ENCODE peak calls at places on chromosomes 2 and 18, in seven cellular contexts. One of them, this sample, is unnamed.

GRCh38 chr18:47260138-47260923 is 8.9 kb upstream of the SKOR2 start:
- DNase-seq in endothelial cell of umbilical vein: peak; percentile 25
- DNase-seq in adrenal gland: no peak
- DNase-seq in small intestine: peak; percentile 2
- DNase-seq in coronary artery: no peak
- DNase-seq in fibroblast of mammary gland: peak; percentile 45
- DNase-seq in uterus: no peak
- DNase-seq in this sample: peak; percentile 13

GRCh38 chr18:7886436-7886835 is 319.3 kb downstream of the PTPRM start:
- DNase-seq in endothelial cell of umbilical vein: no peak
- DNase-seq in adrenal gland: no peak
- DNase-seq in small intestine: no peak
- DNase-seq in coronary artery: no peak
- DNase-seq in fibroblast of mammary gland: no peak
- DNase-seq in uterus: no peak
- DNase-seq in this sample: no peak

GRCh38 chr18:66724664-66725356 is 120.9 kb upstream of the CDH19 start:
- DNase-seq in endothelial cell of umbilical vein: no peak
- DNase-seq in adrenal gland: no peak
- DNase-seq in small intestine: peak; percentile 92
- DNase-seq in coronary artery: no peak
- DNase-seq in fibroblast of mammary gland: peak; percentile 4
- DNase-seq in uterus: no peak
- DNase-seq in this sample: peak; percentile 24

GRCh38 chr2:69103495-69103894 is 90.5 kb downstream of the ANTXR1 start:
- DNase-seq in endothelial cell of umbilical vein: no peak
- DNase-seq in adrenal gland: no peak
- DNase-seq in small intestine: no peak
- DNase-seq in coronary artery: no peak
- DNase-seq in fibroblast of mammary gland: no peak
- DNase-seq in uterus: no peak
- DNase-seq in this sample: no peak

GRCh38 chr2:38148501-38148900 is 72.5 kb upstream of the CYP1B1 start:
- DNase-seq in endothelial cell of umbilical vein: no peak
- DNase-seq in adrenal gland: peak; percentile 83
- DNase-seq in small intestine: peak; percentile 66
- DNase-seq in coronary artery: no peak
- DNase-seq in fibroblast of mammary gland: peak; percentile 94
- DNase-seq in uterus: no peak
- DNase-seq in this sample: no peak

GRCh38 chr2:129817175-129817574 is 162.3 kb upstream of the RAB6C start:
- DNase-seq in endothelial cell of umbilical vein: no peak
- DNase-seq in adrenal gland: no peak
- DNase-seq in small intestine: no peak
- DNase-seq in coronary artery: no peak
- DNase-seq in fibroblast of mammary gland: no peak
- DNase-seq in uterus: no peak
- DNase-seq in this sample: no peak

GRCh38 chr2:236813806-236814205 is 244.2 kb downstream of the ACKR3 start:
- DNase-seq in endothelial cell of umbilical vein: no peak
- DNase-seq in adrenal gland: no peak
- DNase-seq in small intestine: no peak
- DNase-seq in coronary artery: peak; percentile 69
- DNase-seq in fibroblast of mammary gland: no peak
- DNase-seq in uterus: no peak
- DNase-seq in this sample: no peak

GRCh38 chr2:120436885-120437603 is 91.1 kb downstream of the INHBB start:
- DNase-seq in endothelial cell of umbilical vein: peak; percentile 8
- DNase-seq in adrenal gland: peak; percentile 65
- DNase-seq in small intestine: peak; percentile 35
- DNase-seq in coronary artery: peak; percentile 41
- DNase-seq in fibroblast of mammary gland: peak; percentile 46
- DNase-seq in uterus: no peak
- DNase-seq in this sample: no peak

GRCh38 chr2:118847447-118848172 is at the start of gene EN1:
- DNase-seq in endothelial cell of umbilical vein: no peak
- DNase-seq in adrenal gland: peak; percentile 36
- DNase-seq in small intestine: no peak
- DNase-seq in coronary artery: no peak
- DNase-seq in fibroblast of mammary gland: peak; percentile 96
- DNase-seq in uterus: no peak
- DNase-seq in this sample: peak; percentile 82

GRCh38 chr2:85325466-85325811 is 2.4 kb downstream of the TGOLN2 start:
- DNase-seq in endothelial cell of umbilical vein: no peak
- DNase-seq in adrenal gland: no peak
- DNase-seq in small intestine: no peak
- DNase-seq in coronary artery: no peak
- DNase-seq in fibroblast of mammary gland: no peak
- DNase-seq in uterus: no peak
- DNase-seq in this sample: no peak

GRCh38 chr2:85326406-85326945 is 1.3 kb downstream of the TGOLN2 start:
- DNase-seq in endothelial cell of umbilical vein: peak; percentile 49
- DNase-seq in adrenal gland: no peak
- DNase-seq in small intestine: peak; percentile 68
- DNase-seq in coronary artery: no peak
- DNase-seq in fibroblast of mammary gland: peak; percentile 43
- DNase-seq in uterus: no peak
- DNase-seq in this sample: no peak

GRCh38 chr2:85326946-85327756 is 638 bp downstream of the TGOLN2 start:
- DNase-seq in endothelial cell of umbilical vein: peak; percentile 67
- DNase-seq in adrenal gland: peak; percentile 78
- DNase-seq in small intestine: peak; percentile 57
- DNase-seq in coronary artery: peak; percentile 79
- DNase-seq in fibroblast of mammary gland: peak; percentile 47
- DNase-seq in uterus: peak; percentile 50
- DNase-seq in this sample: no peak

GRCh38 chr2:85323351-85323987 is 4.3 kb downstream of the TGOLN2 start:
- DNase-seq in endothelial cell of umbilical vein: no peak
- DNase-seq in adrenal gland: no peak
- DNase-seq in small intestine: no peak
- DNase-seq in coronary artery: no peak
- DNase-seq in fibroblast of mammary gland: no peak
- DNase-seq in uterus: no peak
- DNase-seq in this sample: no peak

DNA sequence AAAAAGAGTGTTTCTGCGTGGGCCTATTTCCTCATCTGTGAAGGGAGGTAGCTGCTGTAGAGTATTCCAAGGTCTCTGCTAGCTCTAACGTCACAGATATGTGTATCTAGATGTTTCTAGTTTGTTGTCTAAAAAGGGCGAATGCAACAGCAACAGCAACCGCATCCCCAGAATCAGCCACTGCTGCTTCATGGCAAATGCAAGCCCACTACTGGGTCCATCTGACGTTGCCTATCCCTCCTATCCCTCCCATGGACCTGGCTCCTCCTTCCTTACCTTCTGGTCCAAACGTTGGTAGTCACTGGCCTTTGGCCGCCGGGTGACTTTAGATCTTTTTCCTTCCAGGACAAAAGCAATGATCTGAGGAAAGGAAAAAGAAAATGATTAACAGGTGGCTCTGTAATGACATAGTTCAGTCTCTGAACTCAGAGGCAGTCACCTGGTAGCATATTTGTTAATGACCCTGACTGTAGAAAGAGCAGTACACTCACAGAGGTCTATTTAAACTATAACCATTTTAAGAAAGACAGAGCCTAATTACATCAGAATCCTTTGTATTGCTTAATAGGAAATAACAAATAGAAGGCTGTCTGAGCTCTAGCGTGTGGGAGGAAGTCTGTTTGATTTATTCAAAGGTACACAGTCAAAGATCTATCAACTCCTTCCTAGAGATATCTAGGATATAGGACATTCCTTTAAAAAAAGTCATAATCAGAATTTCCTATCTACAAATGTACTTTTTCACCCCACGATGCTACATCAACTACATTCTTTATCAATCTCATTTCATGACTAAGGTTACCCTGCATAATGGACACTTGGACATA is 2.9 kb downstream of the TGOLN2 start:
- DNase-seq in endothelial cell of umbilical vein: peak; percentile 55
- DNase-seq in adrenal gland: no peak
- DNase-seq in small intestine: peak; percentile 96
- DNase-seq in coronary artery: no peak
- DNase-seq in fibroblast of mammary gland: peak; percentile 49
- DNase-seq in uterus: no peak
- DNase-seq in this sample: no peak
- H3K4me3 ChIP-seq in endothelial cell of umbilical vein: peak overlapping the region; percentile 80
- H3K4me3 ChIP-seq in adrenal gland: no peak overlapping the region
- H3K4me3 ChIP-seq in small intestine: no peak overlapping the region
- H3K4me3 ChIP-seq in coronary artery: peak overlapping the region; percentile 83
- H3K4me3 ChIP-seq in fibroblast of mammary gland: peak overlapping the region; percentile 70
- H3K4me3 ChIP-seq in uterus: no peak overlapping the region
- H3K4me3 ChIP-seq in this sample: peak overlapping the region; percentile 75

DNA sequence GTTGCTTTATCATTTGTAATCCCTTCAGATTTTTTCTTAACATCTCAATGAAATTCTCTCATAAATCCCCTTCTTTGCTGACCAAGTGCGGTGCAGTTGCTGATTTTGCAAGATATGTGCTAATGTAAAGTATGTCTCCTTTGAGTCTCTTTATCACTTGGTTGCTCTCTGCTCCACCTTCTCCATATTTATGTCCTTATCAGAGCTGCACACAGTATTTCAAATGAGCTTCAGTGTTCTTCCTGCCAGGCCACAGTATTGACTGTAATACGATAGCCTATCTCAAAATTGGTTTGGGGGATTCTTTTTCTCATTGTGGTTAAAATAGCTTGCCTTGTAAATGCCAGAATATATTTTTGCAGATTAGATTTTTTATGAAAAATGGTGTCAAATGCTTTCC is 32.2 kb downstream of the MAIP1 start:
- DNase-seq in endothelial cell of umbilical vein: peak; percentile 47
- DNase-seq in adrenal gland: no peak
- DNase-seq in small intestine: no peak
- DNase-seq in coronary artery: no peak
- DNase-seq in fibroblast of mammary gland: no peak
- DNase-seq in uterus: no peak
- DNase-seq in this sample: no peak
- H3K4me3 ChIP-seq in endothelial cell of umbilical vein: no peak overlapping the region
- H3K4me3 ChIP-seq in adrenal gland: no peak overlapping the region
- H3K4me3 ChIP-seq in small intestine: no peak overlapping the region
- H3K4me3 ChIP-seq in coronary artery: no peak overlapping the region
- H3K4me3 ChIP-seq in fibroblast of mammary gland: no peak overlapping the region
- H3K4me3 ChIP-seq in uterus: no peak overlapping the region
- H3K4me3 ChIP-seq in this sample: no peak overlapping the region

GRCh38 chr2:162241571-162241970 is 1.7 kb downstream of the FAP start:
- DNase-seq in endothelial cell of umbilical vein: no peak
- DNase-seq in adrenal gland: no peak
- DNase-seq in small intestine: no peak
- DNase-seq in coronary artery: no peak
- DNase-seq in fibroblast of mammary gland: no peak
- DNase-seq in uterus: no peak
- DNase-seq in this sample: no peak
- H3K4me3 ChIP-seq in endothelial cell of umbilical vein: no peak overlapping the region
- H3K4me3 ChIP-seq in adrenal gland: no peak overlapping the region
- H3K4me3 ChIP-seq in small intestine: no peak overlapping the region
- H3K4me3 ChIP-seq in coronary artery: no peak overlapping the region
- H3K4me3 ChIP-seq in fibroblast of mammary gland: peak overlapping the region; percentile 79
- H3K4me3 ChIP-seq in uterus: peak overlapping the region; percentile 31
- H3K4me3 ChIP-seq in this sample: peak overlapping the region; percentile 96

GRCh38 chr2:39227628-39228412 is 15.9 kb downstream of the CDKL4 start:
- DNase-seq in endothelial cell of umbilical vein: peak; percentile 81
- DNase-seq in adrenal gland: peak; percentile 89
- DNase-seq in small intestine: peak; percentile 78
- DNase-seq in coronary artery: peak; percentile 82
- DNase-seq in fibroblast of mammary gland: peak; percentile 65
- DNase-seq in uterus: peak; percentile 73
- DNase-seq in this sample: peak; percentile 23
- H3K4me3 ChIP-seq in endothelial cell of umbilical vein: peak overlapping the region; percentile 49
- H3K4me3 ChIP-seq in adrenal gland: no peak overlapping the region
- H3K4me3 ChIP-seq in small intestine: no peak overlapping the region
- H3K4me3 ChIP-seq in coronary artery: no peak overlapping the region
- H3K4me3 ChIP-seq in fibroblast of mammary gland: no peak overlapping the region
- H3K4me3 ChIP-seq in uterus: no peak overlapping the region
- H3K4me3 ChIP-seq in this sample: peak overlapping the region; percentile 30

GRCh38 chr18:41905786-41906527 is 49.1 kb upstream of the PIK3C3 start:
- DNase-seq in endothelial cell of umbilical vein: no peak
- DNase-seq in adrenal gland: no peak
- DNase-seq in small intestine: no peak
- DNase-seq in coronary artery: no peak
- DNase-seq in fibroblast of mammary gland: no peak
- DNase-seq in uterus: no peak
- DNase-seq in this sample: peak; percentile 1

GRCh38 chr18:41906528-41907256 is 48.3 kb upstream of the PIK3C3 start:
- DNase-seq in endothelial cell of umbilical vein: peak; percentile 47
- DNase-seq in adrenal gland: no peak
- DNase-seq in small intestine: peak; percentile 31
- DNase-seq in coronary artery: no peak
- DNase-seq in fibroblast of mammary gland: peak; percentile 62
- DNase-seq in uterus: no peak
- DNase-seq in this sample: peak; percentile 68
- H3K4me3 ChIP-seq in endothelial cell of umbilical vein: no peak overlapping the region
- H3K4me3 ChIP-seq in adrenal gland: no peak overlapping the region
- H3K4me3 ChIP-seq in small intestine: no peak overlapping the region
- H3K4me3 ChIP-seq in coronary artery: peak overlapping the region; percentile 27
- H3K4me3 ChIP-seq in fibroblast of mammary gland: peak overlapping the region; percentile 31
- H3K4me3 ChIP-seq in uterus: no peak overlapping the region
- H3K4me3 ChIP-seq in this sample: peak overlapping the region; percentile 24

GRCh38 chr2:62207480-62207879 is 11.6 kb downstream of the B3GNT2 start:
- DNase-seq in endothelial cell of umbilical vein: no peak
- DNase-seq in adrenal gland: no peak
- DNase-seq in small intestine: no peak
- DNase-seq in coronary artery: no peak
- DNase-seq in fibroblast of mammary gland: no peak
- DNase-seq in uterus: no peak
- DNase-seq in this sample: no peak
- H3K4me3 ChIP-seq in endothelial cell of umbilical vein: no peak overlapping the region
- H3K4me3 ChIP-seq in adrenal gland: no peak overlapping the region
- H3K4me3 ChIP-seq in small intestine: no peak overlapping the region
- H3K4me3 ChIP-seq in coronary artery: no peak overlapping the region
- H3K4me3 ChIP-seq in fibroblast of mammary gland: no peak overlapping the region
- H3K4me3 ChIP-seq in uterus: no peak overlapping the region
- H3K4me3 ChIP-seq in this sample: no peak overlapping the region

GRCh38 chr2:15984367-15985255 is 44.3 kb downstream of the MYCN start:
- DNase-seq in endothelial cell of umbilical vein: no peak
- DNase-seq in adrenal gland: peak; percentile 74
- DNase-seq in small intestine: no peak
- DNase-seq in coronary artery: no peak
- DNase-seq in fibroblast of mammary gland: no peak
- DNase-seq in uterus: no peak
- DNase-seq in this sample: no peak
- H3K4me3 ChIP-seq in endothelial cell of umbilical vein: no peak overlapping the region
- H3K4me3 ChIP-seq in adrenal gland: no peak overlapping the region
- H3K4me3 ChIP-seq in small intestine: no peak overlapping the region
- H3K4me3 ChIP-seq in coronary artery: no peak overlapping the region
- H3K4me3 ChIP-seq in fibroblast of mammary gland: no peak overlapping the region
- H3K4me3 ChIP-seq in uterus: no peak overlapping the region
- H3K4me3 ChIP-seq in this sample: no peak overlapping the region

GRCh38 chr2:71276311-71277158 is 49.6 kb upstream of the PAIP2B start:
- DNase-seq in endothelial cell of umbilical vein: peak; percentile 93
- DNase-seq in adrenal gland: peak; percentile 89
- DNase-seq in small intestine: peak; percentile 76
- DNase-seq in coronary artery: peak; percentile 90
- DNase-seq in fibroblast of mammary gland: peak; percentile 64
- DNase-seq in uterus: peak; percentile 61
- DNase-seq in this sample: peak; percentile 70
- H3K4me3 ChIP-seq in endothelial cell of umbilical vein: peak overlapping the region; percentile 82
- H3K4me3 ChIP-seq in adrenal gland: no peak overlapping the region
- H3K4me3 ChIP-seq in small intestine: peak overlapping the region; percentile 45
- H3K4me3 ChIP-seq in coronary artery: peak overlapping the region; percentile 84
- H3K4me3 ChIP-seq in fibroblast of mammary gland: peak overlapping the region; percentile 55
- H3K4me3 ChIP-seq in uterus: peak overlapping the region; percentile 40
- H3K4me3 ChIP-seq in this sample: peak overlapping the region; percentile 76